ENCODE peak calls at places on chromosomes 6 and 20, in ten cellular contexts. G is cardiac fibroblast, S is mammary epithelial cell, T is A549, D is B cell, N is ovary, M is spleen, R is type B pancreatic cell, Y is heart right ventricle, F is HFFc6. L is an unnamed sample.

GRCh38 chr6:139409026-139409425 is 34.6 kb upstream of the CITED2 start:
- DNase-seq in G (peak), S (peak), T (no peak), D (no peak), N (no peak), M (no peak), R (no peak), Y (no peak), F (peak), L (peak)

GRCh38 chr6:101961357-101961756 is 567.8 kb downstream of the GRIK2 start:
- DNase-seq in G (no peak), S (no peak), T (no peak), D (no peak), N (no peak), M (peak), R (no peak), Y (no peak), F (no peak), L (no peak)

GRCh38 chr20:41334036-41334435 is 6.6 kb upstream of the LPIN3 start:
- DNase-seq in G (no peak), S (no peak), T (no peak), D (no peak), N (no peak), M (no peak), R (no peak), Y (no peak), F (no peak), L (no peak)

GRCh38 chr20:31617432-31618104 is 12.5 kb downstream of the ID1 start:
- DNase-seq in G (no peak), S (no peak), T (no peak), D (no peak), N (no peak), M (no peak), R (no peak), Y (no peak), F (no peak), L (no peak)

GRCh38 chr6:22448311-22448711 is 121.1 kb upstream of the HDGFL1 start:
- DNase-seq in G (peak), S (no peak), T (peak), D (no peak), N (no peak), M (no peak), R (no peak), Y (no peak), F (no peak), L (no peak)

GRCh38 chr20:19210426-19211155 is 1.9 kb upstream of the SLC24A3 start:
- DNase-seq in G (peak), S (no peak), T (no peak), D (no peak), N (peak), M (no peak), R (no peak), Y (no peak), F (no peak), L (peak)

GRCh38 chr6:20817806-20818320 is 283.6 kb downstream of the CDKAL1 start:
- DNase-seq in G (no peak), S (peak), T (no peak), D (no peak), N (no peak), M (no peak), R (no peak), Y (no peak), F (no peak), L (peak)

GRCh38 chr6:133291671-133292070 is 50.5 kb downstream of the EYA4 start:
- DNase-seq in G (peak), S (no peak), T (no peak), D (no peak), N (no peak), M (no peak), R (no peak), Y (no peak), F (no peak), L (no peak)

GRCh38 chr6:162343902-162344226 is 383.7 kb downstream of the PRKN start:
- DNase-seq in G (peak), S (peak), T (no peak), D (no peak), N (no peak), M (no peak), R (no peak), Y (no peak), F (no peak), L (peak)

GRCh38 chr6:143449731-143450452 is 603 bp downstream of the ADAT2 start:
- DNase-seq in G (peak), S (no peak), T (no peak), D (peak), N (no peak), M (no peak), R (no peak), Y (peak), F (peak), L (peak)

GRCh38 chr6:2158596-2159271 is 86.7 kb downstream of the GMDS start:
- DNase-seq in G (peak), S (no peak), T (peak), D (no peak), N (no peak), M (no peak), R (no peak), Y (no peak), F (no peak), L (no peak)
- TF ChIP-seq CTCF in G (peak), S (peak), T (peak), D (no peak), N (no peak), M (no peak), R (peak), Y (peak), F (peak), L (no peak)

GRCh38 chr20:37992802-37993538 is 40.3 kb downstream of the TTI1 start:
- DNase-seq in G (peak), S (peak), T (peak), D (no peak), N (no peak), M (no peak), R (no peak), Y (peak), F (peak), L (peak)
- TF ChIP-seq CTCF in G (peak), S (peak), T (peak), D (peak), N (no peak), M (peak), R (peak), Y (peak), F (peak), L (peak)

GRCh38 chr6:107753778-107754177 is 70.3 kb downstream of the SCML4 start:
- DNase-seq in G (no peak), S (no peak), T (no peak), D (no peak), N (no peak), M (no peak), R (no peak), Y (no peak), F (no peak), L (no peak)
- TF ChIP-seq CTCF in G (no peak), S (no peak), T (no peak), D (no peak), N (no peak), M (no peak), R (no peak), Y (no peak), F (no peak), L (no peak)

GRCh38 chr20:33685328-33686007 is 717 bp downstream of the E2F1 start:
- DNase-seq in G (no peak), S (peak), T (no peak), D (peak), N (peak), M (peak), R (peak), Y (no peak), F (no peak), L (peak)

GRCh38 chr20:33687370-33687915 is 1.3 kb upstream of the E2F1 start:
- DNase-seq in G (peak), S (no peak), T (no peak), D (no peak), N (no peak), M (no peak), R (no peak), Y (no peak), F (no peak), L (no peak)

GRCh38 chr20:33684533-33685327 is 1.5 kb downstream of the E2F1 start:
- DNase-seq in G (no peak), S (no peak), T (no peak), D (no peak), N (peak), M (no peak), R (no peak), Y (no peak), F (no peak), L (no peak)

GRCh38 chr20:33686984-33687366 is 790 bp upstream of the E2F1 start:
- DNase-seq in G (no peak), S (no peak), T (no peak), D (no peak), N (no peak), M (no peak), R (no peak), Y (no peak), F (no peak), L (no peak)

GRCh38 chr20:33686008-33686983 is at the start of gene E2F1:
- DNase-seq in G (peak), S (peak), T (peak), D (peak), N (peak), M (peak), R (peak), Y (peak), F (peak), L (peak)
- TF ChIP-seq CTCF in G (peak), S (no peak), T (no peak), D (peak), N (peak), M (peak), R (peak), Y (peak), F (peak), L (no peak)

GRCh38 chr6:13711384-13711725 is 280 bp downstream of the RANBP9 start:
- DNase-seq in G (no peak), S (no peak), T (no peak), D (peak), N (no peak), M (peak), R (no peak), Y (no peak), F (peak), L (no peak)
- TF ChIP-seq CTCF in G (peak), S (no peak), T (no peak), D (no peak), N (peak), M (peak), R (no peak), Y (no peak), F (peak), L (no peak)

GRCh38 chr20:60221593-60221992 is 263.4 kb downstream of the CDH26 start:
- DNase-seq in G (no peak), S (no peak), T (no peak), D (no peak), N (no peak), M (no peak), R (no peak), Y (no peak), F (no peak), L (no peak)

GRCh38 chr20:60223174-60223573 is 265.0 kb downstream of the CDH26 start:
- DNase-seq in G (no peak), S (no peak), T (no peak), D (no peak), N (no peak), M (no peak), R (no peak), Y (no peak), F (no peak), L (no peak)

GRCh38 chr20:60222497-60222896 is 264.3 kb downstream of the CDH26 start:
- DNase-seq in G (no peak), S (no peak), T (no peak), D (no peak), N (no peak), M (no peak), R (peak), Y (no peak), F (no peak), L (no peak)

GRCh38 chr20:60228255-60228654 is 270.0 kb downstream of the CDH26 start:
- DNase-seq in G (no peak), S (peak), T (no peak), D (no peak), N (no peak), M (no peak), R (no peak), Y (no peak), F (no peak), L (no peak)

DNA sequence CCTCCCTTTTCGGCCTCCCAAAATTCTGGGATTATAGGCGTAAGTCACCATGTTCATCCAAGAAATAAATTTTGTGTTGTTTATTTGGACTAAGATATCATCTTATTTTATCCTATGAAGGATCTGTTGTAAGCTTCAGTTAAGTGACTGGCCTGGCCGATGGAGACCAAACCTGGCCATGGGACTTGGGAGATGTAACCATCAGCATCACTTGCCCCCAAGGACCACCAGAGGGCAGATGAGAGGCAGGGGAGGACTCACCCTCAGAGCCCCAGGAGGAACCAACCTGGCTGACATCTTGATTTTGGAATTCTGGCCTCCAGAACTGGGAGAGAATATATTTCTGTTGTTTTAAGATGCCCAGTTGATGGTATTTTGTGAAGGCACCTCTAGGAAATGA is 266.7 kb downstream of the CDH26 start:
- DNase-seq in G (no peak), S (peak), T (peak), D (no peak), N (no peak), M (no peak), R (no peak), Y (no peak), F (no peak), L (peak)
- TF ChIP-seq CTCF in G (peak), S (peak), T (no peak), D (no peak), N (no peak), M (peak), R (peak), Y (no peak), F (peak), L (peak)

DNA sequence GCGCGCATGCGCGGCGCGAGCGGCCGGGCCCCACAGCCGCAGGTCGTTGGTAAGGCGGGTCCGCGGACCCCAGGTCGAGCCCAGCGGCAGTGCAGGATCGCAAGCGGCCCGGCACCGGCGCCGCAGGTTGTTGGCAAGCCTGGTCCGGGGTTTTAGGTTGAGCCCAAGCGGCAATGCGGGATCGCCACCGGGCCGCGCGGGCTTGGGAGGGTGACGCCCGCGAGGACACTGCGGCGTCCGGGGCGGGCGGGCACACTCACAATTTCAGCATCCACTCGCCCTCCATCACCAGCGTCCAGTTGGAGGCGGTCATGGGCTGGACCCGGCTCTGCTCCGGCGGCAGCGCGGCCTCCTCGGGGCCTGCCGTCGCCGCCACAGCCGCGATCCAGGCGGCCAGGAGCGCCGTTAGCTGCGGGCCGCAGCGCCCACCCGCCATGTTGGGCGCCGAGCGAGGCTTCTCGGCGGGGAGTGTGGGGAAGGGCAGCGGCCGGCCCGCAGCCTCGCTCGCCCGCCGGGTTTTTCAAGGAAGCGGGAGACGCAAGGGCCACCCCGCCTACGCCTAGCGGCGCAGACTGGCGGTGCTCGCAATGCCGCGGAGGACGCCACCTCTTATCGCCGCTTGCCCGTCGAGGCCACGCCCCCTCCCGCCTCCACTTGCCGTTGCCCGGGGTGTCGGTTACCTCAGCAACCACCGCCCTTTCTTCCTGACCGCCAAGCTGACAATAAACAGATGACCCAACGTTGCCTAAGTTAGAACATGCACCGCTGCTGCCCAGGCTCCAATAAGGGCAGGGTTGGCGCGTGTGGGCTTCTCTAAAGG is at the start of gene TMX4:
- DNase-seq in G (peak), S (peak), T (peak), D (peak), N (peak), M (peak), R (peak), Y (peak), F (peak), L (peak)
- TF ChIP-seq CTCF in G (peak), S (peak), T (peak), D (peak), N (peak), M (peak), R (peak), Y (peak), F (peak), L (peak)

DNA sequence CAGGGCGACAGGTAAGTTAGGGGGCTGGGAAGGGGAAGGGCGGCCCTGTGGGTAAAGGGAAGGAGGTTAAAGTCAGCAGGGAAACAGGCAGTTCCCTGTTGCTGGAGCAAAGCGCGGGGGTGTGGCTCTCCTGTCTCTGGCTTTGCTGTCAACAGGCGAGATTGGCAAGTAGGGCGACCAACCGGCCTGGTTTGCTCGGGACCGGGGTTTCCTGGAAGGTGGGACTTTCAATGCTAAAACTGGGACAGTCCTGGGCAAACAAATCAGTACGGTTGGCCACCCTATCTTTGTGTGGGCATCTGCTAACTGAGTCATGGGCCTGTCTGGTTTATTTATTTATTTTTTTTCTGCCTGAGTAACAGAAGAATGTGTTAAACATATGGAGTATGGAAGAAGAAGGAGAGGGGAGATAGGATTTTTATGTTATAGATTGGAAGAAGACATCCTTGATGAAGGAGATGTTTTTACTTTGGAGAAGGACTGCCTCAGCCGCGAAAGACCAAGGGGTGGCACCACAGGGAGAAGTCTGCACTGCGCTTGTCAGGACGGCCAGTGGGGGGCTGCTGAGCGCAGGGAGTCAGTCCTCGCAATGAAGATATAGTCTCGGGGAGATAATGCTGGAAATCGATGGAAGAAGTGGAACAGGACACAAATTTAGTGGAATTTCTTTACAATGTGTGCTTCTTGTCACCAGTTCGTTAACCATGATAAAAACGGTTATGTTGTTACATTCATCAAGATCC is 43.4 kb upstream of the ESR1 start:
- DNase-seq in G (peak), S (peak), T (peak), D (peak), N (peak), M (peak), R (no peak), Y (peak), F (peak), L (peak)
- TF ChIP-seq CTCF in G (peak), S (peak), T (peak), D (peak), N (peak), M (peak), R (peak), Y (peak), F (peak), L (peak)

GRCh38 chr6:6645266-6645917 is 56.9 kb downstream of the LY86 start:
- DNase-seq in G (no peak), S (peak), T (no peak), D (no peak), N (no peak), M (no peak), R (no peak), Y (no peak), F (no peak), L (peak)
- TF ChIP-seq CTCF in G (no peak), S (no peak), T (no peak), D (no peak), N (no peak), M (no peak), R (no peak), Y (no peak), F (no peak), L (no peak)

DNA sequence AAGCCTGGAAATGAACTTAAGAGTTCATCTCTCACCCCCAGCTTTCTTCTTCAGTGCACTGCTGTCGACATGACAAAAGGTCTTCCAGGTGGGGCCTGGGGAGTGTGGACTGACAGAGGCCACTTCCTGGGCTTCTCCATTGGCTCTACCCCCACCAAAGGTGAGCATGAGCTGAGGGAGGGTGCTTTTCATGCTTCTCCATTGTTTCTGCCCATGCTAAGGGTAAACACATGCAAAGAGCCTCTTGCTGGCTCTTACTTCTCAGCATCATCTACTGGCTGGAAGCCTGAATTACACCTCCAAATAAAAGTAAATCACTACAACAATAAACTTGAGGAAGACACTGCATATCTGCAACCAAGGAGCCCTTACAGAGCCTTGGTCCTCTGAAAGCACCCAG is 227.2 kb downstream of the EPM2A start:
- DNase-seq in G (no peak), S (peak), T (no peak), D (no peak), N (no peak), M (no peak), R (no peak), Y (no peak), F (no peak), L (peak)
- TF ChIP-seq CTCF in G (no peak), S (peak), T (no peak), D (no peak), N (no peak), M (no peak), R (peak), Y (no peak), F (peak), L (peak)

L was measured in MCF 10A.